ENCODE peak calls at places on chromosomes 4 and X, in four cellular contexts. T is tibial artery, R is neural progenitor cell, E is sigmoid colon. A is an unnamed sample.

GRCh38 chr4:140302151-140302859 is 71.1 kb upstream of the SCOC start:
- DNase-seq in T (no peak), R (no peak), E (no peak), A (no peak)

GRCh38 chr4:138111462-138112000 is 130.6 kb downstream of the SLC7A11 start:
- DNase-seq in T (no peak), R (peak), E (no peak), A (no peak)

GRCh38 chr4:33316033-33316432 is 2595.9 kb downstream of the PCDH7 start:
- DNase-seq in T (no peak), R (no peak), E (no peak), A (no peak)

GRCh38 chrX:50072110-50072509 is 128.7 kb downstream of the AKAP4 start:
- DNase-seq in T (no peak), R (no peak), E (no peak), A (no peak)

GRCh38 chr4:113222431-113222979 is 173.1 kb downstream of the ANK2 start:
- DNase-seq in T (no peak), R (peak), E (no peak), A (no peak)

GRCh38 chrX:108397627-108398392 is 40.4 kb downstream of the COL4A6 start:
- DNase-seq in T (no peak), R (no peak), E (no peak), A (no peak)

GRCh38 chr4:87565746-87566145 is 36.6 kb upstream of the SPARCL1 start:
- DNase-seq in T (no peak), R (no peak), E (no peak), A (no peak)

GRCh38 chrX:53940180-53940579 is 104.1 kb downstream of the PHF8 start:
- DNase-seq in T (no peak), R (no peak), E (no peak), A (no peak)

GRCh38 chr4:183377491-183377890 is 55.3 kb upstream of the CLDN24 start:
- DNase-seq in T (no peak), R (no peak), E (no peak), A (no peak)

GRCh38 chr4:55666535-55666934 is 30.4 kb upstream of the NMU start:
- DNase-seq in T (no peak), R (no peak), E (no peak), A (no peak)

GRCh38 chr4:24096603-24097002 is 206.8 kb upstream of the PPARGC1A start:
- DNase-seq in T (no peak), R (no peak), E (no peak), A (no peak)

GRCh38 chr4:176302283-176303275 is 17.2 kb upstream of the SPCS3 start:
- DNase-seq in T (no peak), R (no peak), E (no peak), A (no peak)

GRCh38 chr4:3615386-3616286 is 83.4 kb upstream of the LRPAP1 start:
- DNase-seq in T (no peak), R (no peak), E (peak), A (no peak)

GRCh38 chr4:1243451-1244080 is 5.4 kb downstream of the CTBP1 start:
- DNase-seq in T (peak), R (no peak), E (peak), A (no peak)

GRCh38 chr4:74654230-74654681 is 140.1 kb downstream of the BTC start:
- DNase-seq in T (no peak), R (no peak), E (no peak), A (no peak)

GRCh38 chrX:130539721-130540321 is 138.0 kb downstream of the RBMX2 start:
- DNase-seq in T (peak), R (peak), E (no peak), A (no peak)

GRCh38 chr4:143406523-143406922 is 69.8 kb downstream of the GAB1 start:
- DNase-seq in T (peak), R (no peak), E (peak), A (no peak)

GRCh38 chr4:73599182-73599581 is 21.1 kb downstream of the RASSF6 start:
- DNase-seq in T (no peak), R (peak), E (no peak), A (no peak)

GRCh38 chr4:110682311-110682710 is 59.4 kb upstream of the PITX2 start:
- DNase-seq in T (no peak), R (no peak), E (no peak), A (no peak)

GRCh38 chr4:1208970-1209704 is 36.8 kb upstream of the SPON2 start:
- DNase-seq in T (peak), R (no peak), E (peak), A (no peak)

GRCh38 chr4:110532901-110533589 is 57.1 kb downstream of the ENPEP start:
- DNase-seq in T (no peak), R (no peak), E (no peak), A (no peak)

GRCh38 chrX:40663880-40664630 is 16.7 kb upstream of the CXorf38 start:
- DNase-seq in T (no peak), R (peak), E (no peak), A (no peak)

GRCh38 chrX:17440836-17441235 is 65.8 kb downstream of the NHS start:
- DNase-seq in T (no peak), R (no peak), E (no peak), A (no peak)

GRCh38 chr4:3045500-3045850 is 28.9 kb downstream of the HTT-AS start:
- DNase-seq in T (peak), R (no peak), E (peak), A (no peak)

GRCh38 chr4:56909083-56909981 is 1.6 kb downstream of the REST start:
- DNase-seq in T (peak), R (peak), E (peak), A (no peak)

GRCh38 chrX:150365953-150366911 is 3.1 kb downstream of the MAMLD1 start:
- DNase-seq in T (peak), R (peak), E (peak), A (no peak)

GRCh38 chr4:87819281-87819919 is 13.4 kb upstream of the MEPE start:
- DNase-seq in T (no peak), R (peak), E (no peak), A (no peak)

GRCh38 chrX:39144965-39145364 is 343.7 kb downstream of the MID1IP1 start:
- DNase-seq in T (no peak), R (no peak), E (no peak), A (no peak)

GRCh38 chrX:149508467-149508866 is 3.4 kb upstream of the IDS start:
- DNase-seq in T (no peak), R (no peak), E (no peak), A (no peak)

GRCh38 chr4:165204462-165204830 is 2.9 kb upstream of the KLHL2 start:
- DNase-seq in T (no peak), R (no peak), E (no peak), A (no peak)

DNA sequence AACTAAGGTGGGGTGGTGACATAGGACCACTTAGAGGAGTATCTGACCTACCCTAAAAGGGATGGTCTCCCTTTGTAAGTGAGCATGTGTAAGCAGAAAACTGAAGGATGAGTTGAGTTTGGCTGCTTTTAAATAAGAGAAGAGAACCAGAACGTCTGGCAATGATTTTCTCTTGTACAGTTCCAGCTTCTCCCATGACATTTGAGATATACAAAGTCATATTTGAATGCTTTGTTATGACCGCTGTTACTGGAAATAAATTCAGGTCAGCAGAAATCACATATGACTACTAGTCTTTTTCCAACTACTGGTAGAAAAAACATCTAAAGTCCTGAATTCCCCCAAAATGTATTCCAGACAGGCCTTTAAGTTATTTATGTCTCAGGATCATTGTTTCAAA is 313.3 kb upstream of the BMP3 start:
- DNase-seq in T (no peak), R (no peak), E (no peak), A (no peak)
- H3K27ac ChIP-seq in T (no peak), R (no peak), E (no peak), A (no peak)

GRCh38 chrX:135522878-135523693 is 2.6 kb downstream of the INTS6L start:
- DNase-seq in T (no peak), R (no peak), E (no peak), A (no peak)
- H3K27ac ChIP-seq in T (peak), R (no peak), E (peak), A (no peak)

GRCh38 chr4:30904593-30904992 is 184.4 kb downstream of the PCDH7 start:
- DNase-seq in T (no peak), R (no peak), E (no peak), A (no peak)
- H3K27ac ChIP-seq in T (no peak), R (no peak), E (no peak), A (no peak)

DNA sequence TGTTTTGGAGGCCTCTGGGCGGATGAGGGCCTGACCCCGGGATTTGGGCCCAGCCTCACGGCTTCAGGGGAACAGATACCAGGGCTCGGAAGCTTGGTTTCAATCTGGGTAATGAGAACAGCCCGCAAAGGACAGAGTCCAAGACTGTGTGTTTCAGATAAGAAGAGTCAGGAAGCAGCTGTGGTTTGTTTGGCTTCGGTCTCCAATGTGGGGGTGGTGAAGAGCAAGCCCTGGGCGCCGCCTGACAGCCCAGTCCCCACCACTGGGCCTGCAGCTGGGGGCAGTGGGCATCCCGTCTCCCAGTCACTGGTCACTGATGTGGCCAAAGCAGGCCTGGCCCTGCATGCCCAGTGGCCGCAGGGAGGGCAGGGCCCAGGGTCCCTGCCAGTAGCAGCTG is 9.1 kb downstream of the WFS1 start:
- DNase-seq in T (no peak), R (no peak), E (no peak), A (no peak)
- H3K27ac ChIP-seq in T (peak), R (no peak), E (peak), A (no peak)

DNA sequence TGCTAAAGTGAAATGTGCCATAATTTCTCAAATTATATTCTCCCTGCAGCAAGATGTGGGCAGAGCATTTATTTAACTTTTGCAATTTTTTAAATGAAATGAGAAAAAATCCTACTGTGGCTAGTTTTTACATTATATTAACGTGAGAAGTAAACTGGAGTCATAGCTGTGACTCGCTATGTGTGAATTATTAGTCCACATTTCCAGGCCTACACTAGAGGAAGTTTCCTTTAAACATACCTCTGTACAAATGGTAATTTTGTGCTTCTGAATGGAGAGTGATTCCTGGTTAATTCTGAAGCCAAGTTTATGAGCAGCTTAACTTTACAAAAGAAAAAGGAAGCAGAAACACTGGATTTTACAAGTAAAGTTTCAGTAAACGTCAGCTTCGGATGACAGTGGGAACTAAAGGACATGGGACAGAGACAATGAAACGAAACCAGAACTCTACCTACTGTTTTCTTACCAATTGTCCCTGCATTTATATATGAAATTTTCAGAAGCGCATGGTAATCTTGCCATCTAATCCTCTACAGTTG is 72.4 kb downstream of the FBXO8 start:
- DNase-seq in T (no peak), R (no peak), E (no peak), A (no peak)
- H3K27ac ChIP-seq in T (no peak), R (no peak), E (no peak), A (no peak)

DNA sequence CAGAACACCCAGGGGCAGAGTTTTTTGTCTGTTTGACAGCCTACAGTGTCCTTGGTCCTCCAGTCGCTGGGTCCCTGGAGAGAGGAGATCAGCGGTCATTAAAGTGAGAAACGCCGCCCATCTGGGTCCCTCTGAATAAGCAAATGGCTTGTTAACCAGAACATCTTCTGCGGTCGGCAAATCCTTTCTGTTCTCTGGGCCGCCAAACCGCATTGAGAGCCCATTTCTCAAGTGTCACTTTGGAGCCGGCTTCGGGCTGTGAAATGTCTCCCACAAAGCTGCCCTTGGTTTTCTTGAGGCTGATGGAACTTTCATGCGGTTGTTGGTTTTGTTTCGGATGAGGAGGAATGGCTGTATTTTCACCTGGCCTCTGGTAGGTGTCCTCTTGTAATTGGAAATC is 153.3 kb upstream of the PSAPL1 start:
- DNase-seq in T (no peak), R (no peak), E (no peak), A (no peak)
- H3K27ac ChIP-seq in T (no peak), R (no peak), E (no peak), A (no peak)

GRCh38 chr4:89300060-89300459 is 7.5 kb downstream of the GPRIN3 start:
- DNase-seq in T (no peak), R (no peak), E (no peak), A (no peak)

GRCh38 chr4:89299153-89299789 is 8.3 kb downstream of the GPRIN3 start:
- DNase-seq in T (no peak), R (no peak), E (no peak), A (no peak)

GRCh38 chr4:89298160-89298559 is 9.4 kb downstream of the GPRIN3 start:
- DNase-seq in T (no peak), R (no peak), E (no peak), A (no peak)

GRCh38 chr4:89300490-89300889 is 7.1 kb downstream of the GPRIN3 start:
- DNase-seq in T (no peak), R (no peak), E (no peak), A (no peak)

GRCh38 chr4:89298788-89299152 is 8.8 kb downstream of the GPRIN3 start:
- DNase-seq in T (no peak), R (no peak), E (no peak), A (no peak)
- H3K27ac ChIP-seq in T (no peak), R (no peak), E (peak), A (peak)

GRCh38 chr4:152112116-152112515 is 351.3 kb upstream of the GATB start:
- DNase-seq in T (no peak), R (no peak), E (no peak), A (no peak)

GRCh38 chr4:152115794-152116193 is 355.0 kb upstream of the GATB start:
- DNase-seq in T (no peak), R (no peak), E (no peak), A (no peak)

GRCh38 chr4:152115121-152115520 is 354.3 kb upstream of the GATB start:
- DNase-seq in T (no peak), R (no peak), E (no peak), A (no peak)

GRCh38 chr4:152112887-152113286 is 352.1 kb upstream of the GATB start:
- DNase-seq in T (no peak), R (no peak), E (no peak), A (no peak)

DNA sequence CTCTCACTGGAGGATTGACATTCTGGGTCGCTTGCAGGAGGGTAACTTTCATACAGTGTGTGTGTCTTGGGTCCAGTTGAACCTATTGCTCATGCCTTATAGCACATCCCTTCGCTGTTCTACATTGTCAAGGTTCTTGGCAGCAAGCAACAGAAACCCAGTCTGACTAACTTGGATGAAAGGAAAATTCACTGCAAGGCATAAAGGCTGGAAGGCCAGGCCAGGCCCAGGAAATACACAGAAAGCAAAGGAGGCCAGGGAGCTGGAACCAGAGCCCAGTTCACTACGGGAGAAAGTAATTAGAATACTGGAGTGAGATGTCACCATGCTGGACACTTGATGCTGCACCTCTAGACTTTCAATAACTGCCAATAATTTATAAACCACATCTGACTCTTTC is 353.8 kb upstream of the GATB start:
- DNase-seq in T (no peak), R (no peak), E (no peak), A (no peak)
- H3K27ac ChIP-seq in T (no peak), R (no peak), E (no peak), A (no peak)

GRCh38 chrX:19827088-19827487 is 60.3 kb downstream of the SH3KBP1 start:
- DNase-seq in T (no peak), R (no peak), E (no peak), A (no peak)
- H3K27ac ChIP-seq in T (no peak), R (no peak), E (no peak), A (no peak)

GRCh38 chr4:48777739-48778138 is 2.3 kb downstream of the FRYL start:
- DNase-seq in T (no peak), R (no peak), E (no peak), A (no peak)
- H3K27ac ChIP-seq in T (peak), R (no peak), E (peak), A (no peak)